ENCODE peak calls at places on chromosomes 12 and 14, in five cellular contexts. E is astrocyte, U is suprapubic skin, A is dorsolateral prefrontal cortex, X is fibroblast of lung. B is an unnamed sample.
A peak's percentile ranks its signal among the peaks of the same experiment; 100 is the strongest.

GRCh38 chr12:113098428-113099028 is 37.0 kb downstream of the RASAL1 start:
- DNase-seq in A (peak; percentile 90), U (peak; percentile 91), X (peak; percentile 70), E (peak; percentile 83), B (peak; percentile 11)

GRCh38 chr12:95694148-95694547 is 96.4 kb downstream of the NTN4 start:
- DNase-seq in E (no peak), A (no peak), U (no peak), X (no peak), B (no peak)

GRCh38 chr12:102300824-102301461 is 103.3 kb upstream of the PMCH start:
- DNase-seq in E (peak; percentile 37), U (no peak), A (no peak), X (peak; percentile 77), B (no peak)

GRCh38 chr14:33352821-33353220 is 414.1 kb downstream of the NPAS3 start:
- DNase-seq in X (no peak), A (no peak), E (peak; percentile 79), U (no peak), B (no peak)

GRCh38 chr14:90900712-90901111 is 84.5 kb upstream of the TTC7B start:
- DNase-seq in E (no peak), U (no peak), X (peak; percentile 31), A (no peak), B (no peak)

GRCh38 chr12:118358607-118359540 is 13.8 kb downstream of the TAOK3 start:
- DNase-seq in X (no peak), E (no peak), U (no peak), A (no peak), B (no peak)

GRCh38 chr14:104656014-104656714 is 33.3 kb upstream of the INF2 start:
- DNase-seq in U (no peak), A (peak; percentile 76), X (no peak), E (no peak), B (no peak)

GRCh38 chr12:47034661-47035060 is 44.8 kb upstream of the PCED1B start:
- DNase-seq in A (no peak), X (peak; percentile 34), U (no peak), E (peak; percentile 93), B (no peak)

GRCh38 chr12:10190558-10191388 is 11.9 kb downstream of the TMEM52B start:
- DNase-seq in U (no peak), E (peak; percentile 46), A (peak; percentile 71), X (peak; percentile 84), B (no peak)

GRCh38 chr12:108666326-108666995 is 32.8 kb upstream of the SELPLG start:
- DNase-seq in E (no peak), U (peak; percentile 82), A (no peak), X (peak; percentile 74), B (no peak)

GRCh38 chr14:94474581-94475031 is 1.4 kb downstream of the SERPINA9 start:
- DNase-seq in U (no peak), E (peak; percentile 7), X (no peak), A (no peak), B (no peak)

GRCh38 chr12:27554421-27555186 is 30.6 kb downstream of the PPFIBP1 start:
- DNase-seq in E (peak; percentile 60), A (peak; percentile 59), X (peak; percentile 81), U (peak; percentile 82), B (no peak)

GRCh38 chr14:90491868-90492560 is 95.2 kb downstream of the CALM1 start:
- DNase-seq in A (peak; percentile 67), X (no peak), U (no peak), E (peak; percentile 20), B (no peak)

GRCh38 chr12:31005944-31006361 is 67.7 kb upstream of the DDX11 start:
- DNase-seq in E (peak; percentile 70), U (no peak), A (no peak), X (peak; percentile 54), B (no peak)

GRCh38 chr12:121579190-121579791 is 1.5 kb downstream of the KDM2B start:
- DNase-seq in E (no peak), U (no peak), X (no peak), A (peak; percentile 64), B (no peak)

GRCh38 chr14:91927800-91928199 is 19.7 kb downstream of the FBLN5 start:
- DNase-seq in E (no peak), A (no peak), U (no peak), X (no peak), B (no peak)

GRCh38 chr14:36512585-36513003 is 7.4 kb downstream of the NKX2-1 start:
- DNase-seq in A (no peak), U (no peak), E (no peak), X (no peak), B (no peak)

GRCh38 chr12:693937-694533 is 30.8 kb upstream of the NINJ2 start:
- DNase-seq in E (no peak), U (no peak), X (no peak), A (no peak), B (no peak)

GRCh38 chr14:22314183-22314820 is 274.7 kb downstream of the DAD1 start:
- DNase-seq in A (no peak), E (peak; percentile 30), X (peak; percentile 58), U (no peak), B (no peak)

GRCh38 chr14:104192146-104192882 is 53.9 kb downstream of the KIF26A start:
- DNase-seq in U (no peak), X (no peak), A (no peak), E (no peak), B (no peak)

GRCh38 chr12:110349521-110350151 is 53.9 kb downstream of the ANAPC7 start:
- DNase-seq in X (no peak), E (no peak), U (no peak), A (no peak), B (no peak)

GRCh38 chr14:69005432-69006148 is 26.5 kb upstream of the ACTN1 start:
- DNase-seq in U (peak; percentile 85), X (peak; percentile 77), E (peak; percentile 97), A (peak; percentile 69), B (peak; percentile 72)

GRCh38 chr12:57240069-57240921 is 10.7 kb downstream of the STAC3 start:
- DNase-seq in X (peak; percentile 60), E (no peak), A (peak; percentile 85), U (peak; percentile 74), B (no peak)

GRCh38 chr12:95601626-95602025 is 50.4 kb upstream of the USP44 start:
- DNase-seq in X (peak; percentile 73), A (no peak), U (no peak), E (peak; percentile 78), B (no peak)

GRCh38 chr12:125140918-125141573 is 75.8 kb downstream of the AACS start:
- DNase-seq in A (no peak), E (peak; percentile 78), U (no peak), X (peak; percentile 28), B (peak; percentile 34)

GRCh38 chr12:237026-237815 is 23.3 kb upstream of the SLC6A12 start:
- DNase-seq in U (no peak), A (no peak), X (no peak), E (no peak), B (no peak)

GRCh38 chr12:106091421-106091820 is 47.3 kb downstream of the NUAK1 start:
- DNase-seq in A (no peak), U (no peak), X (no peak), E (no peak), B (no peak)

GRCh38 chr14:38553586-38553985 is 297.7 kb upstream of the CLEC14A start:
- DNase-seq in A (no peak), X (peak; percentile 35), U (no peak), E (peak; percentile 88), B (peak; percentile 59)

GRCh38 chr12:47097276-47097896 is 17.6 kb upstream of the AMIGO2 start:
- DNase-seq in A (no peak), E (peak; percentile 29), U (no peak), X (peak; percentile 54), B (no peak)

GRCh38 chr14:55691659-55692058 is 111.7 kb downstream of the KTN1 start:
- DNase-seq in E (no peak), X (no peak), A (no peak), U (no peak), B (no peak)

GRCh38 chr14:95527392-95528002 is 7.4 kb upstream of the GLRX5 start:
- DNase-seq in E (peak; percentile 69), X (peak; percentile 91), U (no peak), A (no peak), B (no peak)

DNA sequence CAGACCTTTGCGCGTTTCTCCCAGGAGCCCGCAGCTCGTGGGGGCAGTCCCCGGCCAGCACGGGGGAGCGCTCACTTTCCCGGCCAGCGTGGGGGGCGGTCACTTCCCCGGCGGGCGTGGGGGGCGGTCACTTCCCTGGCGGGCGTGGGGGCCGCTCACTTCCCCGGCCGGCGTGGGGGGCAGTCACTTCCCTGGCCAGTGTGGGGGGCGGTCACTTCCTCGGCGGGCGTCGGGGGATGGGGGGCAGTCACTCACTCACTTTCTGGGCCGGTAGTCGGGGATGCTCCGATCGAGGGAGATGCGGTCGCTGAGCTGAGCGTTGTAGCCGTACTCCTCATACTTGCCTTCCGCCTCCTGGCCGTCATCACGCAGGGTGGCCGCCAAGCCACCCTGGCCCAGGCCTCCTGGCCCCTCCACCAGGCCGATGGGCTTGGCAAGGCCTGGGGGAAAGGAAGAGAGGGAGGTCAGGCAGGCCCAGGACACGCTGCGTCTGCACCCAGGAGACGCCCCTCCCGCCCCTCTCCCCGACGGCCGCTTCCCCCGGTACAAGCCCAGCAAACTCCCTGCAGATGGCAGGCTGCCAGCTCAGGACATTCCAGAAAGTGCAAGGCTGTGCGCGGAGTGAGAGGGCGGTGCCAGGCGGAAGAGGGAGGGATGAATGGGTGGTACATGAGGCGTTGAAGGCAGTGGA is 43.3 kb downstream of the GALNT9 start:
- DNase-seq in E (peak; percentile 53), X (peak; percentile 40), A (peak; percentile 43), U (no peak), B (peak; percentile 3)
- H3K4me3 ChIP-seq in E (no peak overlapping the region), X (no peak overlapping the region), A (no peak overlapping the region), U (no peak overlapping the region), B (no peak overlapping the region)

DNA sequence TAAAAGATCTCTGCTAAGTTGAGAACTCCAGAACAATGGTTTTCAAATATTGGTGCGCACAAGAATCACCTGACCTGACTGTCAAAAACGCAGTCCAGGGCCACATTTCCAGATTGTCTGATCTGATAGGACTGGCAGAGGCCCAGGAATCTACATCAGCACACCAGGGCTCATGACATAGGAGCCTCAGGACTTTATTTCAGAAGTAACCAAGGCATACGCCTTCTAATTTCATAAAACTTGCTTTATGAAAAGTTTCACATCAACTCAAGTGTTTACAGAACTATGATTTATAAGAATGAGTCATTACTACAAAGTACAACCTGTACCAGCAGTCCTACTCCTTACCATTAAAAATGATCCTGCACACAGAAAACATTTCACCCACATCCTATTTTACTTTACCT is 47.7 kb upstream of the PTPRO start:
- DNase-seq in A (no peak), E (no peak), X (peak; percentile 93), U (no peak), B (no peak)
- H3K27ac ChIP-seq in A (no peak overlapping the region), E (no peak overlapping the region), X (no peak overlapping the region), U (peak overlapping the region; percentile 5), B (no peak overlapping the region)

GRCh38 chr14:75427126-75427481 is 718 bp upstream of the JDP2 start:
- DNase-seq in X (no peak), A (peak; percentile 53), U (peak; percentile 73), E (no peak), B (no peak)
- H3K4me3 ChIP-seq in X (peak overlapping the region; percentile 58), A (peak overlapping the region; percentile 71), U (peak overlapping the region; percentile 81), E (peak overlapping the region; percentile 62), B (peak overlapping the region; percentile 79)

GRCh38 chr14:81889529-81889928 is 355.9 kb upstream of the SEL1L start:
- DNase-seq in U (no peak), X (no peak), E (no peak), A (no peak), B (no peak)

GRCh38 chr14:81890020-81890419 is 356.4 kb upstream of the SEL1L start:
- DNase-seq in A (no peak), E (no peak), U (no peak), X (no peak), B (no peak)

DNA sequence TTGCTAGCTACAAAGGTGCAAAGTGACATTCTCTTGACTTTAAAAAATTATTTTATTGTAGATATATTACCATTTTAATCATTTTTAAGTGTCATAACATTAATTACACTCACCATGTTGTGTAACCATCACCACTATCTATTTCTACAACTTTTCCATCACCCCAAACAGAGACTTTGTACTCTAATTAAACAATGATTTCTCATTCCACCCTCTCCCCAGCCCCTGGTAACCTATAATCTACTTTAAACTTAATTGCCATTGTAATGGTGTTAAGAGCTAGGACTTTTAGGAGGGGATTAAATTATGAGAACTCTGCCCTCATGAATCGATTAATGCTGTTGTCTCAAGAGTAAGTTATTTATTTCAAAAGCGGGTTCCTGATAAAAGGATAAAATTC is 352.9 kb upstream of the SEL1L start:
- DNase-seq in E (no peak), X (no peak), U (no peak), A (no peak), B (no peak)
- H3K27ac ChIP-seq in E (no peak overlapping the region), X (no peak overlapping the region), U (no peak overlapping the region), A (no peak overlapping the region), B (no peak overlapping the region)

B was measured in AG04450.